ENCODE peak calls at places on chromosomes 6 and 20, in five cellular contexts. Y is left ventricle myocardium inferior; T is naive thymus-derived CD4-positive, alpha-beta T cell; D is stomach; L is sigmoid colon. G is an unnamed sample. For H3K9me3, the result is how much of the 10 kb centered on the place peaks cover.

GRCh38 chr6:45522486-45522885 is 144.8 kb upstream of the SUPT3H start:
- DNase-seq in Y (no peak), T (no peak), D (no peak), L (no peak), G (no peak)

GRCh38 chr6:136927313-136927712 is 5.2 kb downstream of the SLC35D3 start:
- DNase-seq in Y (no peak), T (no peak), D (no peak), L (no peak), G (no peak)

GRCh38 chr6:22231616-22232015 is 65.2 kb downstream of the PRL start:
- DNase-seq in Y (no peak), T (no peak), D (no peak), L (no peak), G (no peak)

GRCh38 chr6:72724545-72724944 is 102.7 kb downstream of the KCNQ5 start:
- DNase-seq in Y (no peak), T (no peak), D (no peak), L (no peak), G (no peak)

GRCh38 chr20:61254881-61255589 is 3.0 kb downstream of the CDH4 start:
- DNase-seq in Y (no peak), T (no peak), D (no peak), L (no peak), G (no peak)

GRCh38 chr20:37445041-37445440 is 76.0 kb upstream of the NNAT start:
- DNase-seq in Y (no peak), T (no peak), D (no peak), L (no peak), G (no peak)

GRCh38 chr6:150891886-150892485 is 26.5 kb downstream of the MTHFD1L start:
- DNase-seq in Y (peak), T (peak), D (peak), L (peak), G (peak)

GRCh38 chr6:19892250-19892649 is 55.1 kb downstream of the ID4 start:
- DNase-seq in Y (no peak), T (no peak), D (peak), L (no peak), G (peak)

GRCh38 chr6:37538107-37538506 is 38.4 kb upstream of the CCDC167 start:
- DNase-seq in Y (no peak), T (no peak), D (no peak), L (no peak), G (no peak)

GRCh38 chr20:11453430-11453829 is 464.3 kb upstream of the BTBD3 start:
- DNase-seq in Y (no peak), T (no peak), D (no peak), L (no peak), G (no peak)

GRCh38 chr20:62638680-62639406 is 3.5 kb upstream of the SLCO4A1 start:
- DNase-seq in Y (no peak), T (no peak), D (no peak), L (no peak), G (no peak)

GRCh38 chr20:15278041-15278440 is 940.6 kb upstream of the FLRT3 start:
- DNase-seq in Y (no peak), T (no peak), D (no peak), L (no peak), G (no peak)
- H3K9me3 ChIP-seq in Y (under half), T (under half), D (under half), L (under half), G (under half)

DNA sequence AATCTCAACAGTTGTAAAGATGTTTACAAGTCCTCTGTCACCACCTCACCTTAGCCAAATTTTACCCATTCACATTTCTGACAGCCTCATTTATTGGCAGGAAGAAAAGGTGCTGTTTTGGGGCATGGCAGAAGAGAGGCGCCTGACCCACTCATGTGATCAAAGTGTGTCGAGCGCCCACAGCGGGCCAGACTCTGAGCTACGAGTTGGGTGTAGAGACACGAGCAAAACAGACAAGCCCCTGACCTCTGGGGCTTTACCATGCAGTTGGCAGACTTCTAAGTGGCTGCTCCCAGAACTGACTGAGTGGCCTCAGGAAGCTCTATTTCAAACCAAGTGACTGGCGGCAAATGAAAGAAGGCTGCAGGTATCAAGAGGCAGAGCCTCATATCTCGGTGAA is 167.0 kb downstream of the SOBP start:
- DNase-seq in Y (peak), T (no peak), D (no peak), L (no peak), G (no peak)
- H3K9me3 ChIP-seq in Y (under half), T (under half), D (under half), L (under half), G (under half)

GRCh38 chr6:25956231-25956630 is 6.4 kb upstream of the TRIM38 start:
- DNase-seq in Y (no peak), T (no peak), D (no peak), L (no peak), G (peak)
- H3K9me3 ChIP-seq in Y (under half), T (under half), D (under half), L (under half), G (under half)

GRCh38 chr20:48012401-48012974 is 227.2 kb upstream of the SULF2 start:
- DNase-seq in Y (no peak), T (no peak), D (no peak), L (no peak), G (no peak)
- H3K9me3 ChIP-seq in Y (under half), T (under half), D (under half), L (under half), G (under half)

G was measured in thyroid gland.